ENCODE peak calls at places on chromosome 21, in four cellular contexts. N, E, U and C are unnamed samples.

GRCh38 chr21:31873696-31874599 is 1.1 kb downstream of the HUNK start:
- DNase-seq in N (peak), E (no peak), U (peak), C (peak)

GRCh38 chr21:38948377-38948776 is 142.6 kb downstream of the ETS2 start:
- DNase-seq in N (no peak), E (peak), U (no peak), C (no peak)

GRCh38 chr21:28393279-28393678 is 599.4 kb downstream of the LTN1 start:
- DNase-seq in N (no peak), E (no peak), U (no peak), C (no peak)

GRCh38 chr21:25862596-25862995 is 127.8 kb downstream of the GABPA start:
- DNase-seq in N (no peak), E (peak), U (peak), C (peak)

GRCh38 chr21:25735221-25735894 is 586 bp downstream of the GABPA start:
- DNase-seq in N (peak), E (peak), U (peak), C (peak)

GRCh38 chr21:44643911-44644310 is 2.3 kb upstream of the KRTAP10-11 start:
- DNase-seq in N (no peak), E (no peak), U (no peak), C (no peak)

GRCh38 chr21:46100426-46100825 is 2.5 kb downstream of the COL6A2 start:
- DNase-seq in N (no peak), E (peak), U (no peak), C (no peak)

GRCh38 chr21:15820857-15821256 is 91.1 kb downstream of the USP25 start:
- DNase-seq in N (no peak), E (no peak), U (no peak), C (no peak)

GRCh38 chr21:45870851-45871615 is 110.5 kb upstream of the COL6A1 start:
- DNase-seq in N (no peak), E (no peak), U (no peak), C (no peak)

GRCh38 chr21:44513389-44514217 is 26.4 kb downstream of the KRTAP10-1 start:
- DNase-seq in N (no peak), E (no peak), U (no peak), C (no peak)

GRCh38 chr21:45320991-45321656 is 33.4 kb upstream of the POFUT2 start:
- DNase-seq in N (no peak), E (no peak), U (no peak), C (no peak)

GRCh38 chr21:46189213-46189958 is 5.1 kb upstream of the SPATC1L start:
- DNase-seq in N (no peak), E (peak), U (no peak), C (no peak)

GRCh38 chr21:28742527-28742926 is 250.2 kb downstream of the LTN1 start:
- DNase-seq in N (no peak), E (peak), U (no peak), C (no peak)

GRCh38 chr21:36723371-36723881 is 24.5 kb downstream of the SIM2 start:
- DNase-seq in N (no peak), E (no peak), U (no peak), C (no peak)

GRCh38 chr21:39326607-39327307 is 13.3 kb upstream of the BRWD1 start:
- DNase-seq in N (no peak), E (no peak), U (no peak), C (no peak)

GRCh38 chr21:15852146-15852545 is 122.4 kb downstream of the USP25 start:
- DNase-seq in N (no peak), E (no peak), U (no peak), C (no peak)

GRCh38 chr21:25107708-25108107 is 499.6 kb downstream of the MRPL39 start:
- DNase-seq in N (no peak), E (peak), U (no peak), C (no peak)

GRCh38 chr21:36749935-36750578 is 51.1 kb downstream of the SIM2 start:
- DNase-seq in N (peak), E (peak), U (peak), C (peak)

GRCh38 chr21:44377201-44377921 is 23.9 kb downstream of the TRPM2 start:
- DNase-seq in N (no peak), E (no peak), U (no peak), C (peak)

GRCh38 chr21:15557925-15558324 is 171.9 kb upstream of the USP25 start:
- DNase-seq in N (no peak), E (no peak), U (no peak), C (no peak)

GRCh38 chr21:25944082-25944481 is 209.3 kb downstream of the GABPA start:
- DNase-seq in N (no peak), E (no peak), U (no peak), C (no peak)

GRCh38 chr21:45265721-45266517 is 21.8 kb downstream of the POFUT2 start:
- DNase-seq in N (no peak), E (no peak), U (no peak), C (no peak)

GRCh38 chr21:44891631-44892031 is 18.1 kb upstream of the PTTG1IP start:
- DNase-seq in N (no peak), E (no peak), U (no peak), C (no peak)

GRCh38 chr21:45507888-45508508 is 34.2 kb downstream of the SLC19A1 start:
- DNase-seq in N (no peak), E (no peak), U (no peak), C (no peak)

GRCh38 chr21:39313042-39313456 is 383 bp downstream of the BRWD1 start:
- DNase-seq in N (peak), E (no peak), U (no peak), C (peak)

GRCh38 chr21:43371786-43372185 is 55.1 kb downstream of the SIK1 start:
- DNase-seq in N (no peak), E (no peak), U (no peak), C (no peak)

GRCh38 chr21:43370888-43371570 is 55.9 kb downstream of the SIK1 start:
- DNase-seq in N (no peak), E (no peak), U (no peak), C (no peak)

GRCh38 chr21:43374228-43374885 is 52.6 kb downstream of the SIK1 start:
- DNase-seq in N (no peak), E (no peak), U (no peak), C (no peak)

GRCh38 chr21:43373387-43374227 is 53.3 kb downstream of the SIK1 start:
- DNase-seq in N (no peak), E (no peak), U (no peak), C (no peak)

GRCh38 chr21:43372663-43373386 is 54.1 kb downstream of the SIK1 start:
- DNase-seq in N (no peak), E (no peak), U (no peak), C (no peak)
- H3K4me2 ChIP-seq in N (no peak), E (no peak), U (no peak), C (no peak)

GRCh38 chr21:20016431-20017005 is 981.7 kb upstream of the NCAM2 start:
- DNase-seq in N (no peak), E (no peak), U (no peak), C (peak)
- H3K4me2 ChIP-seq in N (no peak), E (no peak), U (no peak), C (no peak)

GRCh38 chr21:34794686-34795085 is 125.9 kb downstream of the CLIC6 start:
- DNase-seq in N (no peak), E (no peak), U (no peak), C (no peak)
- H3K4me2 ChIP-seq in N (no peak), E (no peak), U (peak), C (peak)

GRCh38 chr21:41600116-41600515 is 92.2 kb upstream of the TMPRSS2 start:
- DNase-seq in N (no peak), E (no peak), U (no peak), C (no peak)
- H3K4me2 ChIP-seq in N (no peak), E (no peak), U (no peak), C (no peak)

DNA sequence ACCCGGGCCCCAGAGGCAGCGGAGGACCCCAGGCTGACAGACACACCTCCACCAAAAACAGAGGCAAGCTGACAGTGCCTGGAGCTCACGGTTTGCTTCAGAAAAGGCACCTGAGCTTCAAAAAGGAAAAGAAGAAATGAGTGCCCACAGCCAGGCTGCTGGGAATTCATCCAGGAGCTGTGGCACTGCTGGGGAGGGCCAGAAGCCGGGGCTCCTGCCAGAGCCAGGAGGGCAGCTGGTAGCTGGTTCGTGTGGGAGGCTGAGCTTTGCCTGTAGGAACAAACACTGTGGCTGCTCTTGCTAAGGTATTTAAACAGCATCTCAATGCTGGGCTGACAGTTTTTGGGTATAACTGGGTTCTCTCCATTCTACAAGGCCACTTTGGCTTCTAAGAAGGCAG is 19.5 kb downstream of the KCNJ6 start:
- DNase-seq in N (no peak), E (no peak), U (no peak), C (no peak)
- H3K4me2 ChIP-seq in N (no peak), E (no peak), U (no peak), C (no peak)

DNA sequence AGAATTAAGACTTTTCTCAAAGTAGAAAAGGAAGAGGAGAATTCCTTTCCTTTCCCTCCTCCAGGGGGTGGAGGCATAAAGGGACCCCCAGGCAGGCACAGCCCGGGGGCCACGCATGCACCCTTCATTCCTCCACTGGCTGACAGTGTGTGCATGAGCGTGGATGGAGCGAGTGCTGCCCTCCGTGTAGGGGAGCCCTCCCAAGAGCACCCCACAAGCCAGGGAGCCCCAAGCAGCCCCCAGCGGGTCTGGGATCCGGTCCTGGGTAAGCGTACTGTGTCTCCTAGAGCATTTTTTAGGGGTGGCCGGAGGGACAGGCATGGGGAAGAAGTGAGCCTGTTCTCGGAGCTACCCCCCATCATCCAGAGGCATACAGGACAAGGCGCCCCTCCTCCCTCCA is 120.5 kb downstream of the SIK1 start:
- DNase-seq in N (no peak), E (no peak), U (no peak), C (no peak)
- H3K4me2 ChIP-seq in N (no peak), E (no peak), U (peak), C (no peak)

GRCh38 chr21:34018910-34019309 is 54.5 kb upstream of the MRPS6 start:
- DNase-seq in N (no peak), E (no peak), U (no peak), C (no peak)
- H3K4me2 ChIP-seq in N (no peak), E (no peak), U (no peak), C (no peak)

GRCh38 chr21:41706263-41706639 is 60.6 kb downstream of the RIPK4 start:
- DNase-seq in N (no peak), E (no peak), U (no peak), C (no peak)

GRCh38 chr21:41707231-41707988 is 59.4 kb downstream of the RIPK4 start:
- DNase-seq in N (no peak), E (no peak), U (no peak), C (no peak)

GRCh38 chr21:41709166-41709565 is 57.7 kb downstream of the RIPK4 start:
- DNase-seq in N (no peak), E (no peak), U (no peak), C (no peak)

GRCh38 chr21:41705546-41706262 is 61.1 kb downstream of the RIPK4 start:
- DNase-seq in N (no peak), E (no peak), U (no peak), C (no peak)

DNA sequence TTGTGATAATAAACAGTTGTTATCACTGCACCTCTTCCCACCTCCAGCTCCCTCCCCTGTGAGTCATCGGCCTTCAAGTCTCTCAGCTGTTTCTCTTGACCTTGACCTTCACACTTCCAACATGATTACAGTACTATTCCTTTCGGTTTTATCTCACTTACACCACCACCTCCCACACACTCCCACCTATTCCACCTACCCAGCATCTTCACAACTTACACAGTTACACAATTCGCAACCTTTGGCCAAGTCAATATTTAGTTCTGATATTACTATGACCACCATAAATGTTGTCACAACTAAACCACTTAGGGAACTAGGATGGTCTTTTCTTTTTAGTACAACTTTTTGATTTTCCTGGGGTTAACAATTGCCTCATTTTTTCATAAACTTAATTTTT is 60.2 kb downstream of the RIPK4 start:
- DNase-seq in N (no peak), E (peak), U (peak), C (no peak)
- H3K4me2 ChIP-seq in N (no peak), E (no peak), U (no peak), C (no peak)

DNA sequence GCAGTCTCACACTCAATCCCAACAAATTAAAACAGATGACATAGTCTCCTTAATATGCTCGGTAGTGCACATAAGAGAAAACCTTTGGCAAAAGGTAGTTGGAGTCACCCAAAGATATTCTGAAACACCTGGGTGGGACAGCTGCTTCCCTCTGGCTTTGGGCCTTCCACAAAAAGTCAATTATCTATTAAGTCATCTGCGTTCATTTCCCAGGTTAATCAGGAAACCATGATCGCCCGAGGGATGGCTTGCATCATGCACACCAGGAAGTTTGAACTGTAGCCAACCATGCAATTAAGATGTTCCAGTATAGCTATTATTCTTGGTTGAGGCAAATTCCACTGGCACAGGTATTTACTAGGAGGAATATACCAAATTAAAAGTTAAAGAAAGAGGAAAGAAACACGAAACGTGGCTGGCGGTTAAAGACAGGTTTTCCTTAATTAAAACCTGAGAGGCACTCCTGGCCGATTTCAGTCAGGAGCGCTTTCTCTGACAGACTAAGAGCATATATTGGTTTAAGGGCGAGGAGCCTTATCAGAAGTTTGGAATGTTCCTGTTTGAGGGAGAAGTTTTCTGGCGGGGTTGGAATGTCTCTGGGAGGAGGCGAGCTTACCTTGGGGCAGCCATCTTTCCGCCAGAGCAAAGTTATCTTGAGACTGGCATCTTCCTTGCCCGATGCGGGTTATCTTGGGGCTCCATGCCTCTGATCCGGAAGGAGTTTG is 19.9 kb downstream of the CLDN17 start:
- DNase-seq in N (no peak), E (no peak), U (no peak), C (no peak)
- H3K4me2 ChIP-seq in N (no peak), E (no peak), U (peak), C (no peak)